ENCODE peak calls at places on chromosomes 13 and 19, in eight cellular contexts. N, F, U, X, Q, Z, P and A are unnamed samples.

GRCh38 chr13:51843529-51843928 is 1.4 kb downstream of the TMEM272 start:
- DNase-seq in Z (no peak), U (no peak), X (no peak), Q (no peak), P (no peak), F (no peak), N (no peak), A (no peak)

GRCh38 chr13:104592127-104592526 is 1525.9 kb upstream of the SLC10A2 start:
- DNase-seq in Z (no peak), Q (no peak), U (no peak), X (no peak), P (no peak), F (no peak), N (no peak), A (peak; percentile 93)

GRCh38 chr19:34232566-34233481 is 21.5 kb upstream of the GARRE1 start:
- DNase-seq in Z (no peak), P (no peak), U (peak; percentile 53), X (peak; percentile 48), N (no peak), F (no peak), Q (no peak), A (peak; percentile 92)

GRCh38 chr19:47499863-47500830 is 14.7 kb downstream of the NAPA start:
- DNase-seq in F (no peak), Z (no peak), U (no peak), N (no peak), P (no peak), X (no peak), Q (no peak), A (no peak)

GRCh38 chr19:32789429-32789828 is 69.9 kb downstream of the TDRD12 start:
- DNase-seq in Z (no peak), U (no peak), P (no peak), X (no peak), Q (no peak), F (no peak), N (no peak), A (no peak)

GRCh38 chr19:41439441-41440222 is at the start of gene DMAC2:
- DNase-seq in X (peak; percentile 98), Z (peak; percentile 100), N (peak; percentile 96), P (peak; percentile 99), U (peak; percentile 96), Q (peak; percentile 98), F (peak; percentile 96), A (peak; percentile 96)

GRCh38 chr19:40508739-40509260 is 42.0 kb downstream of the SPTBN4 start:
- DNase-seq in Q (no peak), Z (no peak), F (no peak), X (no peak), N (no peak), P (no peak), U (no peak), A (no peak)

GRCh38 chr13:20181180-20181579 is 11.6 kb downstream of the GJB2 start:
- DNase-seq in P (no peak), Z (no peak), Q (no peak), X (no peak), N (no peak), F (no peak), U (no peak), A (no peak)

GRCh38 chr13:32796754-32797153 is 210.5 kb downstream of the PDS5B start:
- DNase-seq in X (no peak), P (no peak), Q (no peak), F (no peak), U (no peak), Z (no peak), N (no peak), A (no peak)

GRCh38 chr13:80341771-80342271 is 895 bp upstream of the SPRY2 start:
- DNase-seq in Q (peak; percentile 77), X (peak; percentile 30), P (peak; percentile 67), F (no peak), U (peak; percentile 46), N (no peak), Z (peak; percentile 57), A (no peak)

GRCh38 chr13:73717632-73718031 is 416.6 kb downstream of the KLF12 start:
- DNase-seq in F (no peak), P (no peak), U (no peak), Q (no peak), N (no peak), X (no peak), Z (no peak), A (peak; percentile 31)

GRCh38 chr13:25988655-25989054 is 63.2 kb downstream of the SHISA2 start:
- DNase-seq in Q (no peak), N (no peak), U (no peak), Z (no peak), P (no peak), F (no peak), X (no peak), A (no peak)

GRCh38 chr19:41995959-41996797 is 2.1 kb upstream of the ATP1A3 start:
- DNase-seq in U (no peak), Q (no peak), Z (no peak), X (no peak), N (no peak), F (no peak), P (no peak), A (no peak)

GRCh38 chr13:108508263-108508662 is 121.1 kb upstream of the MYO16 start:
- DNase-seq in F (no peak), P (no peak), N (no peak), Z (no peak), Q (no peak), X (no peak), U (no peak), A (no peak)

GRCh38 chr13:113029487-113030258 is 60.7 kb downstream of the MCF2L start:
- DNase-seq in F (peak; percentile 40), P (peak; percentile 56), X (no peak), N (no peak), Q (no peak), Z (peak; percentile 59), U (no peak), A (no peak)

GRCh38 chr19:13838071-13838942 is 38.6 kb upstream of the NANOS3 start:
- DNase-seq in N (no peak), Q (no peak), F (peak; percentile 19), Z (peak; percentile 46), U (no peak), X (no peak), P (no peak), A (no peak)

GRCh38 chr13:110652755-110653154 is 37.4 kb downstream of the NAXD start:
- DNase-seq in P (no peak), Z (no peak), X (no peak), F (no peak), U (no peak), N (no peak), Q (peak; percentile 58), A (no peak)

GRCh38 chr13:32278456-32278855 is 36.7 kb downstream of the ZAR1L start:
- DNase-seq in X (no peak), N (no peak), P (no peak), Z (no peak), Q (no peak), U (no peak), F (no peak), A (peak; percentile 39)

DNA sequence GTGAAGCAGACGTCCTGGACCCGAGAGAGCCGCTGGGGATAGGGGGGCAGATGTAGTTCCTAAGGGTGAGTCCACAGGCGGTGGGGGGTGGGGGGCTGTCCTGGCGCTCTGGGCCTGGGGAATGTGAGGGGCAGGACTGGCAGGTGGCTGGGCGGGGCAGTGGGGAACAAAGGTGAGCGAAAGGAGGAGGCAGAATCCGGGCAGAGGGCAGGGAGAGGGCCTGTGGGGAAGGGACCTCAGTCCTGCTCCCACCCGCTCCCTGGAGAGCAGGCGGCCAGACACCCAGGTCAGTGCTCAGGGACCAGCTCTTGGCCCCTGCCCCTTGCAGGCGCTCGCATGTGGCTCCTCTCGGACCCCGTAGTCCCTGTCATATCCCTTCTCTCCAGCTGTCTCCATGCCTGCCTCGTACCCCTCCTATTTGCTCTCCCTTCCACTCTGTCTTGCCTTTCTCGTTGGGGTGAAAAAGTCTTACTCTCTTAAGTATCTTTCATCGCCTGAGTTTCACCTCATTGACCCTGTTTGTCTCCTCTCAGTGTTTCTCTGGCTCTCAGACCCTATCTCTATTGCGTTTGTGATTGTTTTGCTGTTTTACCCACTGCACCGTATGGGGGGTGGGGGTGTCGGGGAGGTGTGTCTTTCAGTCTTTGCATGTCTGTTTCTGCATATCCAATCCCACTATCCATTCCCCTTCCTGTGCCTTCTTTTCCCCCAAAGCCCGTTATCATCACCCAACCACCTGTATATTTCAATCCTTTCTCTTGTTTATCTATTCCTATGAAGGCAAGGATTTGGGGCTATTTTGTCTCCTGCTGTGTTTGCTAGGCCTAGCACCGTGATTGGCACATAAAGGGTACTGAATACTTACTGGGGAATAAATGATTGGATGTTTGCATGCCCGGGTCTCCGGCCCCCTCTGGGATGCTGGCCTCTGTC is 5.8 kb downstream of the SPHK2 start:
- DNase-seq in U (no peak), P (peak; percentile 79), Z (peak; percentile 81), N (no peak), Q (peak; percentile 84), F (no peak), X (no peak), A (no peak)
- H3K36me3 ChIP-seq in U (no peaks in the 10 kb centered on the region), P (no peaks in the 10 kb centered on the region), Z (no peaks in the 10 kb centered on the region), N (no peaks in the 10 kb centered on the region), Q (peaks cover 24% of the 10 kb centered on the region), F (peaks cover 9% of the 10 kb centered on the region), X (no peaks in the 10 kb centered on the region), A (no peaks in the 10 kb centered on the region)

DNA sequence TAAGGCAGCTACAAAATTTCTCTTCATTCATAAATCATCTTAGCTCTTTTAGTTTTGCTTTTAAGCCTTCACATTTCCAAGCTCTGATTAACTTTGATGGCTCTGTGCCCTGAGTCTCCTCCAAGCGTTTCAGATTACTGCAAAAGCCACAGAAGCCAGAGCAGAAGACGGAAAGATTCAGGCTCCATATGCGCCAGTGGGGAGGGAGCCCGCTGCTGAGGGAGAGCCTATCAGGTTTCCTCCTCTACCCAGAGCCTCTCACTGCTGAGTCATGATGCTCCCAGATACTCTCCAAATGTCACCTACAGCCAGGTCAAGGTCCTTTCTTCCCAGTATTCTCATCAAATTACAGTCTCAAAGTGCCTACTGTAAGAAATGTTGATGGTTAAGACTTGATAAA is 193.6 kb downstream of the RAP2A start:
- DNase-seq in N (no peak), Q (no peak), X (peak; percentile 19), Z (no peak), P (peak; percentile 30), F (no peak), U (no peak), A (peak; percentile 10)
- H3K4me3 ChIP-seq in N (no peak overlapping the region), Q (no peak overlapping the region), X (no peak overlapping the region), Z (no peak overlapping the region), P (no peak overlapping the region), F (no peak overlapping the region), U (no peak overlapping the region), A (no peak overlapping the region)

GRCh38 chr13:22061371-22061805 is 390.5 kb downstream of the FGF9 start:
- DNase-seq in F (peak; percentile 71), Z (no peak), U (no peak), N (no peak), X (no peak), Q (peak; percentile 79), P (no peak), A (no peak)
- TF ChIP-seq CTCF in F (peak; percentile 20), Z (no peak), U (no peak), N (no peak), X (no peak), Q (no peak), P (no peak), A (no peak)

DNA sequence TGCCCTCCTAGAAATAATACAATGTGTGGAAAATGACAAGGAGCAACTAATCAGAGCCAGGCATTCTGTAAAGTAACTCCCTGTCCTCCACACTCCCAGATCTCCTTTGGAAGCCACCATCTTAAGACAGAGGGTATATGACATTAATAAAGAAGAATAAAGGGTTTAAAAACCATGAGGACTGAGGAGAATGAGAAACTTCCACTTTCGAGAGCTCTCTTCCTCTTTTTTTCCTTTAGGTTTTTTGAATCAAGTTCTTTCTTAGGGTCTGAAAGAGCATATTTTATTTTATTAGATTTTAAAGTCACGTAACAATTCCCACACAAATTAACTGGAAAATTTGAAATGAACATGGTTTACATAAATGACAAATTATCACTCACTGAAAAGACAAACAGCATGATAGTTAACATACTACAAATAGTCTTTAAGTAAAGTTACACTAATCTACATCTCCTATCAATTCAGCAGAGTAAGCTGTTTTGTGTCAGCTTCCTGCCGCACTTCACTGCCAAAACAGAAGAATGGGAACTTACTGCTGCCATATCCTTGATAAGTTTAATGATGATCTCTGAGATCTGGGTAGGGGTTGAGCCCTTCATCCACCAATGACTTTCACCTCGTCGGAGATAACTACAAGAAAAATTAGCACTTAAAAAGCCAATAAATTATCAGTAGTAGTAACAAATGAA is 38.6 kb upstream of the FBXL3 start:
- DNase-seq in X (no peak), F (no peak), Z (no peak), Q (no peak), N (no peak), P (no peak), U (no peak), A (no peak)
- H3K36me3 ChIP-seq in X (no peaks in the 10 kb centered on the region), F (peaks cover 62% of the 10 kb centered on the region), Z (no peaks in the 10 kb centered on the region), Q (peaks cover 50% of the 10 kb centered on the region), N (peaks cover 3% of the 10 kb centered on the region), P (peaks cover 10% of the 10 kb centered on the region), U (peaks cover 18% of the 10 kb centered on the region), A (peaks cover 2% of the 10 kb centered on the region)